ENCODE peak calls at places on chromosomes 12 and 14, in seven cellular contexts. F is pancreas, E is left ventricle myocardium inferior, V is A549, I is uterus, Y is adipocyte, D is sigmoid colon. K is an unnamed sample.
A peak's percentile ranks its signal among the peaks of the same experiment; 100 is the strongest.

GRCh38 chr12:78146365-78146772 is 315.7 kb downstream of the NAV3 start:
- DNase-seq in F (no peak), D (no peak), I (no peak), V (no peak), Y (peak; percentile 82), E (no peak), K (peak; percentile 62)

GRCh38 chr12:1804545-1805332 is 15.6 kb upstream of the LRTM2 start:
- DNase-seq in I (peak; percentile 86), E (peak; percentile 87), Y (peak; percentile 94), F (peak; percentile 74), V (peak; percentile 93), D (peak; percentile 93), K (peak; percentile 85)

GRCh38 chr14:73998736-73999135 is 20.4 kb downstream of the ENTPD5 start:
- DNase-seq in D (no peak), I (no peak), E (no peak), Y (no peak), V (no peak), F (no peak), K (no peak)

GRCh38 chr12:59626382-59626781 is 30.6 kb downstream of the SLC16A7 start:
- DNase-seq in Y (peak; percentile 19), I (no peak), E (no peak), D (no peak), F (no peak), V (no peak), K (no peak)

GRCh38 chr14:64757601-64758000 is 53.4 kb downstream of the PLEKHG3 start:
- DNase-seq in I (no peak), V (no peak), Y (no peak), E (no peak), D (no peak), F (no peak), K (no peak)

GRCh38 chr12:22668441-22668840 is 43.5 kb downstream of the ETNK1 start:
- DNase-seq in I (no peak), Y (no peak), E (no peak), V (no peak), F (no peak), D (no peak), K (no peak)

GRCh38 chr12:59657266-59657665 is 61.4 kb downstream of the SLC16A7 start:
- DNase-seq in V (no peak), E (no peak), D (no peak), Y (peak; percentile 23), F (no peak), I (no peak), K (peak; percentile 32)

GRCh38 chr12:47904647-47905312 is at the start of gene VDR:
- DNase-seq in E (peak; percentile 70), D (peak; percentile 85), F (peak; percentile 90), I (peak; percentile 74), Y (peak; percentile 85), V (peak; percentile 89), K (peak; percentile 77)

GRCh38 chr14:53306926-53307325 is 153.8 kb upstream of the DDHD1 start:
- DNase-seq in V (no peak), E (no peak), I (peak; percentile 26), D (no peak), F (no peak), Y (peak; percentile 14), K (no peak)

GRCh38 chr14:76920572-76921175 is 94.5 kb downstream of the LRRC74A start:
- DNase-seq in E (no peak), I (no peak), D (no peak), F (no peak), V (no peak), Y (no peak), K (no peak)

GRCh38 chr12:68963456-68963859 is 30.5 kb upstream of the CPM start:
- DNase-seq in D (no peak), Y (peak; percentile 60), F (no peak), E (no peak), V (no peak), I (no peak), K (peak; percentile 74)

GRCh38 chr12:40444174-40444573 is 219.4 kb downstream of the LRRK2 start:
- DNase-seq in I (no peak), Y (no peak), V (no peak), F (no peak), D (no peak), E (no peak), K (no peak)

GRCh38 chr14:37232907-37233481 is 35.3 kb downstream of the MIPOL1 start:
- DNase-seq in V (peak; percentile 43), I (no peak), D (no peak), F (no peak), E (no peak), Y (peak; percentile 84), K (peak; percentile 68)

GRCh38 chr12:130870442-130871285 is 1.2 kb upstream of the RAN start:
- DNase-seq in V (peak; percentile 98), D (peak; percentile 83), E (peak; percentile 53), F (peak; percentile 75), I (peak; percentile 66), Y (peak; percentile 81), K (peak; percentile 38)

GRCh38 chr14:72714871-72715214 is 179.1 kb downstream of the DPF3 start:
- DNase-seq in V (no peak), F (no peak), I (no peak), E (peak; percentile 41), D (peak; percentile 26), Y (no peak), K (no peak)

GRCh38 chr12:93442411-93443340 is 929 bp upstream of the UBE2N start:
- DNase-seq in D (no peak), V (no peak), I (no peak), Y (no peak), F (no peak), E (no peak), K (no peak)

GRCh38 chr14:74522740-74523139 is 29.2 kb downstream of the ISCA2 start:
- DNase-seq in Y (no peak), F (no peak), D (no peak), V (no peak), I (no peak), E (no peak), K (no peak)

GRCh38 chr14:54662491-54663116 is 95.7 kb downstream of the SAMD4A start:
- DNase-seq in F (no peak), E (no peak), I (no peak), V (no peak), D (no peak), Y (no peak), K (no peak)

GRCh38 chr12:52390739-52391617 is 5.5 kb upstream of the KRT84 start:
- DNase-seq in D (peak; percentile 56), V (peak; percentile 62), I (no peak), Y (peak; percentile 32), E (no peak), F (no peak), K (peak; percentile 50)

GRCh38 chr14:72590577-72590976 is 303.3 kb downstream of the DPF3 start:
- DNase-seq in F (no peak), V (no peak), Y (no peak), I (no peak), E (no peak), D (no peak), K (no peak)

GRCh38 chr12:53737951-53738833 is 10.9 kb upstream of the CALCOCO1 start:
- DNase-seq in E (no peak), Y (no peak), I (no peak), V (no peak), D (no peak), F (no peak), K (no peak)

GRCh38 chr14:90819734-90820393 is 3.6 kb upstream of the TTC7B start:
- DNase-seq in I (no peak), D (no peak), F (no peak), Y (no peak), E (no peak), V (no peak), K (no peak)

GRCh38 chr12:92244036-92244435 is 98.4 kb upstream of the BTG1 start:
- DNase-seq in E (no peak), I (peak; percentile 42), D (peak; percentile 73), Y (peak; percentile 71), V (no peak), F (peak; percentile 15), K (peak; percentile 76)

GRCh38 chr14:51453869-51454268 is 197.8 kb upstream of the FRMD6 start:
- DNase-seq in F (no peak), Y (peak; percentile 58), I (no peak), E (no peak), V (no peak), D (no peak), K (no peak)
- H3K4me3 ChIP-seq in F (no peak overlapping the region), Y (no peak overlapping the region), I (no peak overlapping the region), E (no peak overlapping the region), V (no peak overlapping the region), D (no peak overlapping the region), K (no peak overlapping the region)

GRCh38 chr12:14400599-14400998 is 35.1 kb downstream of the ATF7IP start:
- DNase-seq in D (no peak), V (no peak), F (no peak), E (no peak), Y (no peak), I (no peak), K (no peak)
- H3K4me1 ChIP-seq in D (peaks cover 25% of the 10 kb centered on the region), V (peaks cover 11% of the 10 kb centered on the region), F (peaks cover 15% of the 10 kb centered on the region), E (peaks cover 42% of the 10 kb centered on the region), Y (peaks cover 17% of the 10 kb centered on the region), I (peaks cover 6% of the 10 kb centered on the region), K (peaks cover 20% of the 10 kb centered on the region)

GRCh38 chr12:117853600-117853999 is 115.2 kb downstream of the KSR2 start:
- DNase-seq in F (no peak), E (no peak), Y (no peak), V (peak; percentile 45), D (no peak), I (no peak), K (no peak)
- H3K4me3 ChIP-seq in F (no peak overlapping the region), E (no peak overlapping the region), Y (no peak overlapping the region), V (no peak overlapping the region), D (no peak overlapping the region), I (no peak overlapping the region), K (no peak overlapping the region)

GRCh38 chr14:100080206-100080605 is 15.0 kb downstream of the EVL start:
- DNase-seq in D (no peak), V (no peak), F (no peak), E (no peak), I (no peak), Y (no peak), K (no peak)
- H3K4me1 ChIP-seq in D (peaks cover 15% of the 10 kb centered on the region), V (no peaks in the 10 kb centered on the region), F (no peaks in the 10 kb centered on the region), E (peaks cover 31% of the 10 kb centered on the region), I (peaks cover 4% of the 10 kb centered on the region), Y (peaks cover 27% of the 10 kb centered on the region), K (peaks cover 7% of the 10 kb centered on the region)

DNA sequence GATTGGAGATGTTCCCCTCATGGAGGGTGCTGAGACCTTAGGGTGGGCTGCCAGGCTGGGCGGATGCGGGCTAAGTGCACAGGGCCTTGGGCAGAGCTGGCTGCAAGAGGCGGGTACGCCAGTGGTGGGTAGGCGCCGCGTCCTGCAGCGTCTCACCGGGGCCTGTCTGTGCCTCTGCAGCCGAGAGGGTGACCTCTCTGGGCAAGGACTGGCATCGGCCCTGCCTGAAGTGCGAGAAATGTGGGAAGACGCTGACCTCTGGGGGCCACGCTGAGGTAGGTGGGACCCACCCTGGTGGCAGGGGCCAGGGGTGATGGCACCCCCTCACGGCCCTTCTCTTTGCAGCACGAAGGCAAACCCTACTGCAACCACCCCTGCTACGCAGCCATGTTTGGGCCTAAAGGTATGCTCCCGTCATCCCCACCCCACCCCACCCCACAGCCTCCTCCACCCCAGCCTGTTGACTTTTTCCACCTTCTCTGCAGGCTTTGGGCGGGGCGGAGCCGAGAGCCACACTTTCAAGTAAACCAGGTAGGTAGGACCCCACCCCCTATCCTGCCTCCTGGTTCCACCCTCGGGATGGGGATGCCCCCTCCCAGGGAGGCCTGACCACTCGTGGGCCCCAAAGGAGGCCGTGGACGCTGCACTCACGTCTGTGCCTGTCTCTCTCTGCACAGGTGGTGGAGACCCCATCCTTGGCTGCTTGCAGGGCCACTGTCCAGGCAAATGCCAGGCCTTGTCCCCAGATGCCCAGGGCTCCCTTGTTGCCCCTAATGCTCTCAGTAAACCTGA is 1.5 kb downstream of the CRIP1 start:
- DNase-seq in V (no peak), I (no peak), Y (no peak), D (no peak), E (peak; percentile 26), F (peak; percentile 37), K (no peak)
- H3K4me3 ChIP-seq in V (peak overlapping the region; percentile 59), I (peak overlapping the region; percentile 32), Y (no peak overlapping the region), D (peak overlapping the region; percentile 55), E (peak overlapping the region; percentile 87), F (peak overlapping the region; percentile 43), K (no peak overlapping the region)